ENCODE peak calls at places on chromosomes 2 and 18, in five cellular contexts. One of them, this sample, is unnamed.

GRCh38 chr2:217085543-217085942 is 225.7 kb upstream of the TNP1 start:
- DNase-seq in HepG2: no peak
- DNase-seq in K562: no peak
- DNase-seq in H1: no peak
- DNase-seq in GM12878: no peak
- DNase-seq in this sample: no peak

GRCh38 chr18:10081477-10081876 is 167.7 kb downstream of the VAPA start:
- DNase-seq in HepG2: peak
- DNase-seq in H1: no peak
- DNase-seq in GM12878: no peak
- DNase-seq in K562: peak
- DNase-seq in this sample: no peak

GRCh38 chr2:232897971-232898408 is 27.9 kb downstream of the SNORC start:
- DNase-seq in K562: no peak
- DNase-seq in H1: no peak
- DNase-seq in HepG2: no peak
- DNase-seq in GM12878: no peak
- DNase-seq in this sample: no peak

GRCh38 chr2:53289309-53290006 is 478.1 kb upstream of the CHAC2 start:
- DNase-seq in GM12878: no peak
- DNase-seq in H1: no peak
- DNase-seq in HepG2: no peak
- DNase-seq in K562: no peak
- DNase-seq in this sample: no peak

GRCh38 chr2:24385366-24385765 is 25.0 kb upstream of the ITSN2 start:
- DNase-seq in GM12878: no peak
- DNase-seq in HepG2: no peak
- DNase-seq in H1: no peak
- DNase-seq in K562: no peak
- DNase-seq in this sample: no peak

GRCh38 chr2:45771251-45771650 is 119.8 kb downstream of the PRKCE start:
- DNase-seq in H1: no peak
- DNase-seq in HepG2: no peak
- DNase-seq in GM12878: no peak
- DNase-seq in K562: no peak
- DNase-seq in this sample: no peak

GRCh38 chr2:167345559-167345958 is 457.3 kb downstream of the XIRP2 start:
- DNase-seq in K562: no peak
- DNase-seq in HepG2: no peak
- DNase-seq in H1: no peak
- DNase-seq in GM12878: no peak
- DNase-seq in this sample: no peak

GRCh38 chr2:135052997-135053474 is 944 bp downstream of the RAB3GAP1 start:
- DNase-seq in K562: peak
- DNase-seq in H1: no peak
- DNase-seq in HepG2: no peak
- DNase-seq in GM12878: no peak
- DNase-seq in this sample: no peak

GRCh38 chr18:6406910-6407470 is 7.7 kb downstream of the L3MBTL4 start:
- DNase-seq in HepG2: peak
- DNase-seq in H1: no peak
- DNase-seq in K562: no peak
- DNase-seq in GM12878: no peak
- DNase-seq in this sample: no peak

GRCh38 chr2:205864511-205864910 is 182.2 kb downstream of the NRP2 start:
- DNase-seq in HepG2: no peak
- DNase-seq in K562: no peak
- DNase-seq in GM12878: no peak
- DNase-seq in H1: no peak
- DNase-seq in this sample: no peak

GRCh38 chr18:50647237-50647636 is 87.3 kb downstream of the MAPK4 start:
- DNase-seq in K562: no peak
- DNase-seq in H1: no peak
- DNase-seq in HepG2: no peak
- DNase-seq in GM12878: no peak
- DNase-seq in this sample: no peak

GRCh38 chr2:53767405-53768232 is at the start of gene CHAC2:
- DNase-seq in GM12878: peak
- DNase-seq in HepG2: peak
- DNase-seq in K562: peak
- DNase-seq in H1: peak
- DNase-seq in this sample: peak

GRCh38 chr2:30421026-30421425 is 26.0 kb upstream of the LCLAT1 start:
- DNase-seq in K562: peak
- DNase-seq in HepG2: no peak
- DNase-seq in H1: no peak
- DNase-seq in GM12878: no peak
- DNase-seq in this sample: no peak

GRCh38 chr2:30414951-30415350 is 32.1 kb upstream of the LCLAT1 start:
- DNase-seq in K562: no peak
- DNase-seq in H1: no peak
- DNase-seq in GM12878: no peak
- DNase-seq in HepG2: no peak
- DNase-seq in this sample: no peak

GRCh38 chr2:30412392-30413321 is 34.4 kb upstream of the LCLAT1 start:
- DNase-seq in K562: no peak
- DNase-seq in GM12878: no peak
- DNase-seq in HepG2: no peak
- DNase-seq in H1: no peak
- DNase-seq in this sample: no peak

GRCh38 chr2:30421551-30422436 is 25.3 kb upstream of the LCLAT1 start:
- DNase-seq in H1: no peak
- DNase-seq in GM12878: peak
- DNase-seq in HepG2: no peak
- DNase-seq in K562: peak
- DNase-seq in this sample: no peak

DNA sequence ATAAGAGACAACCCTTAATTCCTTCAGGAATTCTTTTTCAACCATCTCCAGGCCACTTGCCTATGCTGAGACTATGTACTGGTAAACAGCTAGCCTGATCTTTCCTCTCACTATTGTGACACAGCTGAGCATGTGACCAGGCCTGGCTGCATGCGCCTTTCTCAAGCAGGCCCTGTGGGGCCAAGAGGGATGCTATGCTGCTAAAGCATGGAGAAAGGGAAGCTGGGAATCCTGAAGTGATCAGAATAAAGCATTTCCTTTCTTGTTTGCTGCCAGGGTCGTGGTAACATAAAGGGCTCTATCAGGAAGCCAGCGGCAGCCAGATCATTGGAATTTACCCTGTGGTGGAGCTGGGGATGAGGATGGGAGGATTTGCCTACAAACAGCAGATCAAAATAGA is 29.8 kb upstream of the LCLAT1 start:
- DNase-seq in GM12878: no peak
- DNase-seq in H1: no peak
- DNase-seq in HepG2: no peak
- DNase-seq in K562: no peak
- DNase-seq in this sample: no peak
- TF ChIP-seq HDAC2 in GM12878: no peak
- TF ChIP-seq HDAC2 in H1: no peak
- TF ChIP-seq HDAC2 in HepG2: no peak
- TF ChIP-seq HDAC2 in K562: no peak
- TF ChIP-seq HDAC2 in this sample: no peak

DNA sequence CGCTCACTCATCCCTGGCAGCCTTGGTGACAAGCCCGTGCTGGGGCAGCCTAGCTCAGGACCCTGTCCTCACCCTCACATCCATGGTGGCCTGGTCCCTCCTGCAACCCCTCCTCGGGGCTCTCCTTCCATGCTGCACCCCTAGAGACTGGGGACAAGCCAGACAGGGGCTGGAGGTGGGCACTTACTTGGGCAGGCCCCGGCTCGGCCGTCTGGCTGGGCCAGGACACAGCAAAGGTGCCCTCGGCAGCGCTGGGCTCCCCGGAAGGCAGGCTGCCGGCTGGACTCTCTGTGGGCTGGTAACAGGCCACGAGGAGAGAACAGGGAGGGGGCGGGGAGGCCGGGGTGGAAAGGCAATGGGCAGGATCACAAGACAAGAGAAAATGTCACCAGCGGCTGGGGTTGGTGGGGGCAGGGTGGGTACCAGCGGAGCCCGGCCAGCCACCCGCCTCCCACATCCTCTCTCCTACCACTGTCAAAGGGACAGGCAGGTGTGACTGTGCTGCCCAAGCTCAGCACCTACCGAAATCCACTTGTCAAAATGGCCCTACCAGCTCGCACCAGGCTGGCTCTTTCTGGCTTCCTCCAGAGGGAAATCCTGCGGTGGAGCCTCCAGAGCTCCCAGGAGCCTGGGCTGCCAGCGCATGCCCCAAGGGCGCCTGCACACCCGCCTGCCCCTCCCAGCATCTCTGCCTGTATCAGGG is 54.7 kb downstream of the BIN1 start:
- DNase-seq in H1: no peak
- DNase-seq in HepG2: no peak
- DNase-seq in K562: no peak
- DNase-seq in GM12878: no peak
- DNase-seq in this sample: no peak
- TF ChIP-seq HDAC2 in H1: no peak
- TF ChIP-seq HDAC2 in HepG2: no peak
- TF ChIP-seq HDAC2 in K562: no peak
- TF ChIP-seq HDAC2 in GM12878: no peak
- TF ChIP-seq HDAC2 in this sample: no peak

GRCh38 chr2:42711896-42712295 is 52.0 kb downstream of the OXER1 start:
- DNase-seq in HepG2: no peak
- DNase-seq in K562: no peak
- DNase-seq in H1: no peak
- DNase-seq in GM12878: no peak
- DNase-seq in this sample: no peak

GRCh38 chr2:42708196-42708595 is 55.7 kb downstream of the OXER1 start:
- DNase-seq in K562: no peak
- DNase-seq in GM12878: no peak
- DNase-seq in H1: no peak
- DNase-seq in HepG2: no peak
- DNase-seq in this sample: no peak

DNA sequence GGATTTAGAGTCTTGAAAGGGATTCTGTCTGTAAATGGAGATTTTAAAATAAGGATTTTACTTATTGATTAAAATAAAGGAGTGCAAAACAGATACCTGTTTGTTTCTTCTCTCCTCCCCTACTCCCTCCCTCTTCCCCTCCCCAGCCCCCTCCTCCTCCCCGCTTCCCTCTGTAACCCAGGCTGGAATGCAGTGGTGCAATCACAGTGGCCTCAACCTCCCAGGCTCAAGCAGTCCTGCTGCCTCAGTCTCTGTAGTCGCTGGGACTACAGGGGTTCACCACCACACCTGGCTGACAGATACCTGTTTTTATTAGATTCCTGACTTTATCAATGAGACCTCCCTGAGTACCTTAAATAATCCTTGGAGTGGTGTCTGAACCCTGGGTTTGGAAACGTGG is 57.1 kb downstream of the OXER1 start:
- DNase-seq in H1: no peak
- DNase-seq in GM12878: no peak
- DNase-seq in HepG2: peak
- DNase-seq in K562: no peak
- DNase-seq in this sample: no peak
- TF ChIP-seq HDAC2 in H1: no peak
- TF ChIP-seq HDAC2 in GM12878: no peak
- TF ChIP-seq HDAC2 in HepG2: no peak
- TF ChIP-seq HDAC2 in K562: no peak
- TF ChIP-seq HDAC2 in this sample: no peak

GRCh38 chr2:68558576-68558975 is 84.8 kb upstream of the PROKR1 start:
- DNase-seq in H1: no peak
- DNase-seq in K562: peak
- DNase-seq in GM12878: no peak
- DNase-seq in HepG2: no peak
- DNase-seq in this sample: no peak
- TF ChIP-seq HDAC2 in H1: no peak
- TF ChIP-seq HDAC2 in K562: no peak
- TF ChIP-seq HDAC2 in GM12878: no peak
- TF ChIP-seq HDAC2 in HepG2: no peak
- TF ChIP-seq HDAC2 in this sample: no peak

DNA sequence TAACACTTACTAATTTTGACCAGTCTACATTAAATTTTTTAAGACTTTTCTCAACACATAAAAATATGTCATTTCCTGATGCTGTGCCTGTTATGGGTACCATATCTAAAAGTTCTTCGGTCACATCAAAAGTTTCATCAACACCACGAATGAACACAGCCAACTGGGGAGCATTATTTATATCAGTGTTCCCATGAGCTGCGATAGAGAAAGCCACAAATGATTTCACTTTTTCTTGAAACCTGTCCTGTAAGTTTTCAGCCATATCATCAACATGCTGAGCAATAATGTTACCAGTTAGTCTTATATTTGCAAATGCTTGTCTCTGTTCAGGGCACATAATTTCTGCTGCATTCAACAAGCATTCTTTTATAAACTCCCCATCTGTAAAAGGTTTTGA is 30.4 kb upstream of the NCL start:
- DNase-seq in GM12878: no peak
- DNase-seq in H1: no peak
- DNase-seq in K562: no peak
- DNase-seq in HepG2: no peak
- DNase-seq in this sample: no peak
- TF ChIP-seq HDAC2 in GM12878: no peak
- TF ChIP-seq HDAC2 in H1: no peak
- TF ChIP-seq HDAC2 in K562: no peak
- TF ChIP-seq HDAC2 in HepG2: no peak
- TF ChIP-seq HDAC2 in this sample: no peak

DNA sequence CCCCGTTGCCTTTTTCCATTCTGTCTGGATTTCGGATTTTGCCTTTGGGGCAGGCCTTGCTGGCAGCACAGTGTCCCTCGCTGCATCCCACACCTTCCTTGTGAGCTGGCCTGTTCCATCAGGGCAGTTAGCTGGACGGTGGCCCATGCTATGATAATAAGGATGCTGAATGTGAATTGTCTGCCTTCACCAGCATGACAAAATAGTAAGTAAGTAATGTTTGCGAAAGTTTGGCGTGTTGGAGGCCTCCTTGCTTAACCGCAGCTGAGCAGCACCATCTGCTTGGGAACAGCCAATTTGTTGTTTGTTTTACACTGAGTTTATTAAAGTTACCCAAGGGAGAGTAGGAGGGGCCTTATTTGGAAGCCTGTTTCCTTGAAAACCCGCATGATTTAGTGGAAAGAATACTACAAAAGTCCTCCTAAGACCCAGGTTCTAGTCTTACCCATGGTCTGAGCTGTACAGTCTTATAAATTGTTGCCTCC is 469.7 kb upstream of the FANCL start:
- DNase-seq in GM12878: no peak
- DNase-seq in HepG2: no peak
- DNase-seq in H1: no peak
- DNase-seq in K562: peak
- DNase-seq in this sample: no peak
- TF ChIP-seq HDAC2 in GM12878: no peak
- TF ChIP-seq HDAC2 in HepG2: no peak
- TF ChIP-seq HDAC2 in H1: no peak
- TF ChIP-seq HDAC2 in K562: peak
- TF ChIP-seq HDAC2 in this sample: no peak

DNA sequence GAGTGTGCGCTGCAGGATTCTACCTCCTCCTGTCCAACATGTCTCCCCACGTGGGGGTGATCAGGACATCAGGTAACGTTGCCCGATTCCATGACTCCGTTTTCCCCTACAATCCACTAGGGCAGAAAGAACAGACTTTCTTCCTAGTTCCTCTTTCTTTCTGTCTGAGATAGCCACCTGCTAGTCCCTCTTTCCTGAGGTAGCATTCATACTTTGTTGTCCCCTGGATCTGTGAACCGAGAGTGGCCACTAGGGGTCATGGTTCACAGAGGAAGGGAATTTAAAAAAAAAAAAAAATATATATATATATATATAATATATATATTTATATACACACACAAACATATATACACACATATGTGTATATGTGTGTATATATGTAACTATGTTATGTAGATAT is 210.0 kb upstream of the ZNF521 start:
- DNase-seq in K562: peak
- DNase-seq in H1: no peak
- DNase-seq in GM12878: no peak
- DNase-seq in HepG2: peak
- DNase-seq in this sample: peak
- TF ChIP-seq HDAC2 in K562: no peak
- TF ChIP-seq HDAC2 in H1: no peak
- TF ChIP-seq HDAC2 in GM12878: no peak
- TF ChIP-seq HDAC2 in HepG2: no peak
- TF ChIP-seq HDAC2 in this sample: no peak

This sample was measured in A549.